ENCODE peak calls at places on chromosomes 7 and 10, in six cellular contexts. C, L, Y, V, O and M are unnamed samples.

GRCh38 chr10:99435986-99436633 is 5.7 kb upstream of the GOT1 start:
- DNase-seq in C (peak; percentile 53), L (peak; percentile 12), Y (peak; percentile 51), V (no peak), O (peak; percentile 55), M (peak; percentile 32)

GRCh38 chr10:124448696-124449169 is 1.1 kb downstream of the NKX1-2 start:
- DNase-seq in C (no peak), L (peak; percentile 34), Y (no peak), V (no peak), O (no peak), M (no peak)

GRCh38 chr7:147022056-147022455 is 905.5 kb downstream of the CNTNAP2 start:
- DNase-seq in C (no peak), L (no peak), Y (no peak), V (no peak), O (no peak), M (no peak)

GRCh38 chr10:3264178-3264867 is 91.7 kb upstream of the PITRM1 start:
- DNase-seq in C (no peak), L (no peak), Y (no peak), V (no peak), O (no peak), M (no peak)

GRCh38 chr10:118330295-118331076 is 11.6 kb downstream of the FAM204A start:
- DNase-seq in C (no peak), L (no peak), Y (no peak), V (no peak), O (no peak), M (no peak)

GRCh38 chr7:101951757-101952156 is 134.3 kb downstream of the CUX1 start:
- DNase-seq in C (no peak), L (no peak), Y (no peak), V (no peak), O (no peak), M (no peak)

GRCh38 chr10:24428410-24428782 is 219.5 kb downstream of the KIAA1217 start:
- DNase-seq in C (no peak), L (no peak), Y (peak; percentile 76), V (no peak), O (no peak), M (no peak)

GRCh38 chr7:78197447-78197846 is 398.9 kb downstream of the PHTF2 start:
- DNase-seq in C (no peak), L (no peak), Y (peak; percentile 68), V (no peak), O (no peak), M (no peak)

GRCh38 chr10:75121322-75121721 is 9.9 kb downstream of the SAMD8 start:
- DNase-seq in C (no peak), L (no peak), Y (no peak), V (no peak), O (no peak), M (no peak)